ENCODE peak calls at places on chromosomes 11 and 22, in nine cellular contexts. M is cardiac muscle cell, Q is adrenal gland, Z is ascending aorta, N is body of pancreas, B is thoracic aorta, S is lung, W is left ventricle myocardium inferior, J is SJSA1. H is an unnamed sample.
A peak's percentile ranks its signal among the peaks of the same experiment; 100 is the strongest.

GRCh38 chr22:32042924-32043323 is at the start of gene SLC5A1:
- DNase-seq in Q (no peak), M (no peak), B (no peak), Z (no peak), J (no peak), S (peak; percentile 34), N (peak; percentile 86), W (no peak), H (no peak)

GRCh38 chr11:130673698-130674097 is 225.3 kb downstream of the ADAMTS15 start:
- DNase-seq in B (no peak), S (no peak), M (no peak), Q (no peak), J (no peak), N (no peak), Z (no peak), W (no peak), H (no peak)

GRCh38 chr11:28777126-28777525 is 668.9 kb downstream of the METTL15 start:
- DNase-seq in J (no peak), B (no peak), W (no peak), S (no peak), Z (no peak), M (no peak), Q (no peak), N (no peak), H (no peak)

GRCh38 chr11:95506777-95507176 is 275.8 kb upstream of the SESN3 start:
- DNase-seq in W (no peak), J (no peak), B (no peak), Q (no peak), N (no peak), S (no peak), M (peak; percentile 21), Z (no peak), H (no peak)

GRCh38 chr11:102590646-102591045 is 34.5 kb downstream of the MMP20 start:
- DNase-seq in N (no peak), S (no peak), J (no peak), B (no peak), Z (no peak), Q (no peak), W (no peak), M (no peak), H (no peak)

GRCh38 chr22:19224557-19224956 is 46.0 kb upstream of the SLC25A1 start:
- DNase-seq in B (no peak), W (no peak), J (no peak), M (no peak), S (no peak), Q (no peak), N (no peak), Z (no peak), H (no peak)

GRCh38 chr11:65422104-65422632 is 430 bp upstream of the NEAT1 start:
- DNase-seq in S (peak; percentile 98), M (peak; percentile 99), N (peak; percentile 98), Q (peak; percentile 99), B (peak; percentile 84), Z (peak; percentile 98), J (peak; percentile 100), W (peak; percentile 99), H (peak; percentile 99)

GRCh38 chr11:86218125-86219081 is 26.1 kb upstream of the EED start:
- DNase-seq in M (peak; percentile 83), W (peak; percentile 52), J (peak; percentile 42), Q (peak; percentile 85), N (peak; percentile 76), S (peak; percentile 65), B (no peak), Z (peak; percentile 77), H (peak; percentile 68)

GRCh38 chr22:40281717-40282116 is 64.6 kb upstream of the ADSL start:
- DNase-seq in Z (no peak), J (no peak), W (no peak), B (no peak), S (no peak), N (peak; percentile 46), M (no peak), Q (no peak), H (no peak)

GRCh38 chr22:44460287-44461082 is 37.5 kb downstream of the RTL6 start:
- DNase-seq in N (no peak), M (peak; percentile 46), J (no peak), Q (peak; percentile 11), S (no peak), B (no peak), W (no peak), Z (no peak), H (no peak)

GRCh38 chr11:6755303-6755952 is 16.3 kb downstream of the OR2AG2 start:
- DNase-seq in N (peak; percentile 18), Q (no peak), W (no peak), B (no peak), S (no peak), Z (no peak), J (no peak), M (peak; percentile 57), H (no peak)

GRCh38 chr11:122731500-122731913 is 76.0 kb downstream of the UBASH3B start:
- DNase-seq in W (no peak), Q (no peak), J (peak; percentile 46), Z (no peak), M (peak; percentile 72), S (no peak), B (no peak), N (no peak), H (no peak)

GRCh38 chr11:131601586-131601985 is 231.2 kb downstream of the NTM start:
- DNase-seq in B (no peak), S (no peak), M (no peak), J (no peak), Q (no peak), Z (no peak), W (no peak), N (no peak), H (no peak)

GRCh38 chr11:61966673-61967176 is 709 bp downstream of the FTH1 start:
- DNase-seq in Q (peak; percentile 69), J (peak; percentile 65), B (no peak), S (no peak), N (peak; percentile 46), Z (no peak), W (no peak), M (peak; percentile 58), H (no peak)

GRCh38 chr22:38107692-38108515 is 2.6 kb downstream of the BAIAP2L2 start:
- DNase-seq in M (no peak), B (no peak), S (no peak), W (no peak), N (peak; percentile 92), J (no peak), Z (no peak), Q (no peak), H (peak; percentile 44)
- H3K27ac ChIP-seq in M (no peak overlapping the region), B (peak overlapping the region; percentile 12), S (no peak overlapping the region), W (no peak overlapping the region), N (peak overlapping the region; percentile 70), J (no peak overlapping the region), Z (peak overlapping the region; percentile 53), Q (no peak overlapping the region), H (no peak overlapping the region)

GRCh38 chr11:108221401-108221800 is 1.0 kb downstream of the NPAT start:
- DNase-seq in M (peak; percentile 69), Z (no peak), J (no peak), B (no peak), N (no peak), Q (no peak), S (no peak), W (no peak), H (no peak)

GRCh38 chr11:108218912-108219783 is 3.3 kb downstream of the NPAT start:
- DNase-seq in J (no peak), N (no peak), B (no peak), W (no peak), S (no peak), M (no peak), Z (no peak), Q (no peak), H (no peak)

GRCh38 chr11:108222686-108223448 is at the start of gene ATM:
- DNase-seq in Q (peak; percentile 100), M (peak; percentile 100), N (peak; percentile 99), Z (peak; percentile 99), W (peak; percentile 99), J (peak; percentile 95), B (peak; percentile 92), S (peak; percentile 99), H (peak; percentile 100)

GRCh38 chr11:108221981-108222685 is at the start of gene NPAT:
- DNase-seq in J (no peak), S (no peak), B (no peak), Z (no peak), M (no peak), Q (no peak), N (no peak), W (no peak), H (peak; percentile 28)

GRCh38 chr11:108220721-108221346 is 1.6 kb downstream of the NPAT start:
- DNase-seq in Q (no peak), M (peak; percentile 19), S (no peak), J (no peak), B (no peak), N (no peak), Z (no peak), W (no peak), H (no peak)
- H3K4me3 ChIP-seq in Q (no peak overlapping the region), M (peak overlapping the region; percentile 72), S (no peak overlapping the region), J (peak overlapping the region; percentile 60), B (peak overlapping the region; percentile 88), N (no peak overlapping the region), Z (peak overlapping the region; percentile 85), W (peak overlapping the region; percentile 75), H (peak overlapping the region; percentile 88)

GRCh38 chr22:37679670-37680069 is 4.2 kb downstream of the LGALS1 start:
- DNase-seq in M (no peak), J (no peak), W (no peak), N (no peak), S (no peak), Z (no peak), Q (no peak), B (no peak), H (no peak)

GRCh38 chr22:37675930-37676571 is 615 bp downstream of the LGALS1 start:
- DNase-seq in J (peak; percentile 71), M (peak; percentile 45), B (no peak), Z (peak; percentile 71), S (no peak), Q (peak; percentile 75), N (peak; percentile 55), W (peak; percentile 68), H (peak; percentile 73)

GRCh38 chr22:37676691-37677627 is 1.5 kb downstream of the LGALS1 start:
- DNase-seq in M (peak; percentile 98), W (peak; percentile 84), Z (peak; percentile 97), N (peak; percentile 91), Q (peak; percentile 93), J (peak; percentile 99), B (peak; percentile 87), S (peak; percentile 88), H (peak; percentile 88)

GRCh38 chr22:37680191-37680851 is 4.9 kb downstream of the LGALS1 start:
- DNase-seq in Q (no peak), J (no peak), M (no peak), B (no peak), Z (no peak), S (no peak), N (no peak), W (no peak), H (no peak)

GRCh38 chr22:37678372-37678771 is 2.9 kb downstream of the LGALS1 start:
- DNase-seq in Z (no peak), W (no peak), J (no peak), M (no peak), B (no peak), N (no peak), S (no peak), Q (no peak), H (no peak)
- H3K4me1 ChIP-seq in Z (peaks cover 26% of the 10 kb centered on the region), W (peaks cover 73% of the 10 kb centered on the region), J (peaks cover 35% of the 10 kb centered on the region), M (peaks cover 3% of the 10 kb centered on the region), B (peaks cover 18% of the 10 kb centered on the region), N (peaks cover 42% of the 10 kb centered on the region), S (peaks cover 6% of the 10 kb centered on the region), Q (peaks cover 20% of the 10 kb centered on the region), H (peaks cover 3% of the 10 kb centered on the region)

DNA sequence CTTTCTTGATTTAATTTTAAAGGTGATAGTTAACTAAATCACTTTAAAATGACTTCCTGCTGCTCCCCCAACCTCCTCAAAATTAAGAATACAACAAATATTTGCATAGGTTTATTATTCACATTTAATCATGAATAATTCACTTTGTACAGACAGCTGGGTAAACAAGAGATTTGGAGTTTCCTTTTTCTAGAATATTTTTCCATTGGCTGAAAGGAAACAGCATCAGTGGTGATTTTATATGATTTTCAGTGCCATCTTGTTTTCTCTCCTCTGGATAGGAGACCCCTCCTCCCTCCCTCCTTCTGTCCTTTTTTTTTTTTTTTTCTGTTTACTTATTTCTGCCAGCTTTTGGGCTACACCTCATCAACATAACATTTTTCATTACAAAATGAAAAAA is 60.5 kb downstream of the LIF start:
- DNase-seq in Q (no peak), W (no peak), S (no peak), N (no peak), B (no peak), Z (no peak), J (no peak), M (no peak), H (no peak)
- H3K27ac ChIP-seq in Q (no peak overlapping the region), W (no peak overlapping the region), S (no peak overlapping the region), N (no peak overlapping the region), B (no peak overlapping the region), Z (no peak overlapping the region), J (no peak overlapping the region), M (no peak overlapping the region), H (no peak overlapping the region)

H was measured in heart left ventricle.